ENCODE peak calls at places on chromosomes 11 and 22, in six cellular contexts. H is fibroblast of mammary gland, A is neuronal stem cell, J is BE2C, X is Caki2, Q is T-helper 2 cell. N is an unnamed sample.

GRCh38 chr11:11604340-11604992 is 17.3 kb downstream of the GALNT18 start:
- DNase-seq in H (no peak), A (no peak), J (no peak), X (no peak), Q (no peak), N (no peak)

GRCh38 chr11:76590631-76590950 is 80.0 kb downstream of the LRRC32 start:
- DNase-seq in H (no peak), A (no peak), J (no peak), X (no peak), Q (no peak), N (no peak)

GRCh38 chr11:19683141-19683805 is 29.4 kb upstream of the NAV2 start:
- DNase-seq in H (peak), A (no peak), J (no peak), X (peak), Q (no peak), N (peak)

GRCh38 chr11:62025429-62026105 is 58.1 kb upstream of the FTH1 start:
- DNase-seq in H (peak), A (no peak), J (no peak), X (peak), Q (peak), N (peak)

GRCh38 chr11:11426226-11426915 is 73.3 kb upstream of the CSNK2A3 start:
- DNase-seq in H (peak), A (no peak), J (no peak), X (no peak), Q (no peak), N (peak)

GRCh38 chr22:40449676-40450035 is 79.3 kb downstream of the SGSM3 start:
- DNase-seq in H (peak), A (no peak), J (no peak), X (no peak), Q (no peak), N (peak)

GRCh38 chr11:8362899-8363298 is 99.2 kb upstream of the LMO1 start:
- DNase-seq in H (no peak), A (no peak), J (no peak), X (no peak), Q (no peak), N (no peak)

GRCh38 chr11:61004037-61004641 is 32.7 kb downstream of the CD6 start:
- DNase-seq in H (peak), A (no peak), J (no peak), X (no peak), Q (no peak), N (no peak)

GRCh38 chr22:37610480-37611148 is 2.0 kb downstream of the GGA1 start:
- DNase-seq in H (peak), A (no peak), J (no peak), X (no peak), Q (no peak), N (no peak)

GRCh38 chr11:66419825-66420224 is 1.0 kb upstream of the NPAS4 start:
- DNase-seq in H (no peak), A (no peak), J (peak), X (no peak), Q (no peak), N (no peak)

GRCh38 chr11:2382927-2383822 is 6.1 kb downstream of the CD81 start:
- DNase-seq in H (peak), A (no peak), J (no peak), X (no peak), Q (no peak), N (peak)

GRCh38 chr11:66567787-66568123 is 651 bp downstream of the CTSF start:
- DNase-seq in H (no peak), A (no peak), J (no peak), X (no peak), Q (no peak), N (no peak)

GRCh38 chr11:76419896-76420295 is 24.9 kb upstream of the EMSY start:
- DNase-seq in H (peak), A (no peak), J (peak), X (no peak), Q (no peak), N (no peak)

GRCh38 chr11:132318421-132319157 is 948.2 kb downstream of the NTM start:
- DNase-seq in H (no peak), A (no peak), J (no peak), X (peak), Q (no peak), N (peak)

GRCh38 chr22:24805790-24806662 is at the start of gene SGSM1:
- DNase-seq in H (peak), A (peak), J (peak), X (peak), Q (peak), N (peak)

GRCh38 chr11:73225001-73225686 is 7.1 kb downstream of the P2RY2 start:
- DNase-seq in H (no peak), A (no peak), J (no peak), X (no peak), Q (no peak), N (no peak)

GRCh38 chr11:74871037-74871436 is 77.9 kb downstream of the XRRA1 start:
- DNase-seq in H (peak), A (no peak), J (no peak), X (no peak), Q (no peak), N (no peak)

GRCh38 chr22:35987487-35987886 is 41.1 kb downstream of the RBFOX2 start:
- DNase-seq in H (peak), A (no peak), J (peak), X (no peak), Q (no peak), N (peak)

GRCh38 chr11:76629133-76629852 is 41.3 kb downstream of the LRRC32 start:
- DNase-seq in H (peak), A (no peak), J (no peak), X (no peak), Q (no peak), N (peak)

GRCh38 chr22:46052801-46053562 is 76.0 kb upstream of the WNT7B start:
- DNase-seq in H (peak), A (no peak), J (peak), X (peak), Q (no peak), N (no peak)

GRCh38 chr11:8025123-8025522 is 38.0 kb downstream of the EIF3F start:
- DNase-seq in H (no peak), A (no peak), J (no peak), X (no peak), Q (no peak), N (no peak)

GRCh38 chr11:45021001-45021400 is 70.3 kb upstream of the TP53I11 start:
- DNase-seq in H (no peak), A (no peak), J (no peak), X (no peak), Q (no peak), N (no peak)

GRCh38 chr11:68994161-68994890 is 13.5 kb upstream of the MRGPRD start:
- DNase-seq in H (no peak), A (no peak), J (no peak), X (no peak), Q (no peak), N (no peak)

GRCh38 chr22:39348909-39349505 is 784 bp upstream of the SYNGR1 start:
- DNase-seq in H (no peak), A (no peak), J (peak), X (no peak), Q (no peak), N (peak)

GRCh38 chr11:6635082-6635932 is 16.1 kb upstream of the TPP1 start:
- DNase-seq in H (peak), A (no peak), J (no peak), X (no peak), Q (no peak), N (peak)

GRCh38 chr11:99601179-99601578 is 580.4 kb downstream of the CNTN5 start:
- DNase-seq in H (no peak), A (no peak), J (no peak), X (no peak), Q (no peak), N (no peak)

GRCh38 chr11:18309691-18310090 is 12.2 kb downstream of the HPS5 start:
- DNase-seq in H (no peak), A (no peak), J (no peak), X (no peak), Q (no peak), N (no peak)

GRCh38 chr11:31437742-31438435 is 68.2 kb downstream of the DNAJC24 start:
- DNase-seq in H (peak), A (no peak), J (no peak), X (no peak), Q (no peak), N (peak)

GRCh38 chr22:37274380-37274862 is 7.9 kb upstream of the CYTH4 start:
- DNase-seq in H (no peak), A (no peak), J (no peak), X (no peak), Q (no peak), N (no peak)

GRCh38 chr11:128908391-128909246 is 17.5 kb downstream of the KCNJ5 start:
- DNase-seq in H (peak), A (no peak), J (no peak), X (no peak), Q (no peak), N (peak)

GRCh38 chr11:108511851-108512474 is 13.8 kb upstream of the POGLUT3 start:
- DNase-seq in H (peak), A (no peak), J (no peak), X (peak), Q (no peak), N (peak)

GRCh38 chr22:19056951-19057401 is 65.2 kb downstream of the DGCR2 start:
- DNase-seq in H (no peak), A (no peak), J (no peak), X (no peak), Q (no peak), N (no peak)

GRCh38 chr11:69295079-69295994 is 1.4 kb downstream of the MYEOV start:
- DNase-seq in H (no peak), A (no peak), J (no peak), X (peak), Q (no peak), N (no peak)

GRCh38 chr11:72585762-72586590 is 88.2 kb downstream of the PDE2A start:
- DNase-seq in H (peak), A (peak), J (peak), X (peak), Q (no peak), N (peak)

N was measured in foreskin fibroblast.